ENCODE peak calls at places on chromosomes 3 and 15, in four cellular contexts. K is stimulated activated CD4-positive, alpha-beta T cell treated with anti-CD3 and anti-CD28 coated beads, Interleukin-2, amount 100 ng/mL, for 48 hours; B is AG09309; E is CD8-positive, alpha-beta memory T cell. I is an unnamed sample.
A peak's percentile ranks its signal among the peaks of the same experiment; 100 is the strongest.

GRCh38 chr15:61116830-61117229 is 112.3 kb downstream of the RORA start:
- DNase-seq in K (no peak), B (no peak), E (no peak), I (no peak)

GRCh38 chr3:13524979-13525669 is 23.8 kb upstream of the FBLN2 start:
- DNase-seq in K (no peak), B (peak; percentile 79), E (no peak), I (no peak)

GRCh38 chr3:184337981-184338380 is 581 bp downstream of the FAM131A start:
- DNase-seq in K (no peak), B (no peak), E (no peak), I (no peak)

GRCh38 chr3:33982269-33982798 is 183.9 kb downstream of the PDCD6IP start:
- DNase-seq in K (no peak), B (no peak), E (no peak), I (no peak)

GRCh38 chr15:100690032-100690785 is 87.8 kb downstream of the ASB7 start:
- DNase-seq in K (no peak), B (no peak), E (no peak), I (no peak)

GRCh38 chr3:197550489-197550888 is 5.3 kb downstream of the BDH1 start:
- DNase-seq in K (no peak), B (no peak), E (no peak), I (no peak)

GRCh38 chr3:45659661-45660566 is 29.3 kb upstream of the SACM1L start:
- DNase-seq in K (peak; percentile 53), B (no peak), E (peak; percentile 21), I (no peak)

GRCh38 chr3:70989174-70989573 is 594.4 kb downstream of the FOXP1 start:
- DNase-seq in K (no peak), B (no peak), E (no peak), I (no peak)

GRCh38 chr3:184712579-184713355 is 903 bp upstream of the MAGEF1 start:
- DNase-seq in K (no peak), B (no peak), E (no peak), I (no peak)

GRCh38 chr3:134017490-134017889 is 12.2 kb downstream of the SLCO2A1 start:
- DNase-seq in K (no peak), B (no peak), E (no peak), I (no peak)

GRCh38 chr3:105791134-105791533 is 77.7 kb downstream of the CBLB start:
- DNase-seq in K (no peak), B (peak; percentile 21), E (no peak), I (no peak)

GRCh38 chr3:190225186-190225692 is 97.0 kb downstream of the CLDN1 start:
- DNase-seq in K (no peak), B (no peak), E (no peak), I (no peak)